ENCODE peak calls at places on chromosome 1, in four cellular contexts. One of them, this sample, is unnamed.

GRCh38 chr1:205226868-205227583 is 720 bp upstream of the TMCC2 start:
- DNase-seq in natural killer cell treated with Interleukin-12 subunit alpha and Interleukin-12 subunit beta and Interleukin-15 and Interleukin-18, amount 100 ng/mL, for 72 hours: no peak
- DNase-seq in RKO: peak
- DNase-seq in adrenal gland: no peak
- DNase-seq in this sample: no peak

GRCh38 chr1:17075470-17076255 is 21.8 kb upstream of the SDHB start:
- DNase-seq in natural killer cell treated with Interleukin-12 subunit alpha and Interleukin-12 subunit beta and Interleukin-15 and Interleukin-18, amount 100 ng/mL, for 72 hours: no peak
- DNase-seq in RKO: peak
- DNase-seq in adrenal gland: peak
- DNase-seq in this sample: no peak

GRCh38 chr1:60989745-60990718 is 92.3 kb upstream of the NFIA start:
- DNase-seq in natural killer cell treated with Interleukin-12 subunit alpha and Interleukin-12 subunit beta and Interleukin-15 and Interleukin-18, amount 100 ng/mL, for 72 hours: no peak
- DNase-seq in RKO: no peak
- DNase-seq in adrenal gland: peak
- DNase-seq in this sample: no peak

GRCh38 chr1:154219511-154219910 is 1.2 kb upstream of the UBAP2L start:
- DNase-seq in natural killer cell treated with Interleukin-12 subunit alpha and Interleukin-12 subunit beta and Interleukin-15 and Interleukin-18, amount 100 ng/mL, for 72 hours: no peak
- DNase-seq in RKO: peak
- DNase-seq in adrenal gland: peak
- DNase-seq in this sample: no peak

GRCh38 chr1:246558041-246558440 is 8.0 kb downstream of the TFB2M start:
- DNase-seq in natural killer cell treated with Interleukin-12 subunit alpha and Interleukin-12 subunit beta and Interleukin-15 and Interleukin-18, amount 100 ng/mL, for 72 hours: no peak
- DNase-seq in RKO: no peak
- DNase-seq in adrenal gland: peak
- DNase-seq in this sample: no peak

GRCh38 chr1:23613191-23614126 is 54.2 kb upstream of the ID3 start:
- DNase-seq in natural killer cell treated with Interleukin-12 subunit alpha and Interleukin-12 subunit beta and Interleukin-15 and Interleukin-18, amount 100 ng/mL, for 72 hours: no peak
- DNase-seq in RKO: no peak
- DNase-seq in adrenal gland: no peak
- DNase-seq in this sample: peak

GRCh38 chr1:11929849-11930248 is 3.6 kb upstream of the KIAA2013 start:
- DNase-seq in natural killer cell treated with Interleukin-12 subunit alpha and Interleukin-12 subunit beta and Interleukin-15 and Interleukin-18, amount 100 ng/mL, for 72 hours: no peak
- DNase-seq in RKO: peak
- DNase-seq in adrenal gland: peak
- DNase-seq in this sample: no peak

GRCh38 chr1:31744165-31744888 is 19.8 kb downstream of the ADGRB2 start:
- DNase-seq in natural killer cell treated with Interleukin-12 subunit alpha and Interleukin-12 subunit beta and Interleukin-15 and Interleukin-18, amount 100 ng/mL, for 72 hours: no peak
- DNase-seq in RKO: no peak
- DNase-seq in adrenal gland: no peak
- DNase-seq in this sample: no peak

GRCh38 chr1:199909137-199909536 is 118.4 kb upstream of the NR5A2 start:
- DNase-seq in natural killer cell treated with Interleukin-12 subunit alpha and Interleukin-12 subunit beta and Interleukin-15 and Interleukin-18, amount 100 ng/mL, for 72 hours: no peak
- DNase-seq in RKO: no peak
- DNase-seq in adrenal gland: no peak
- DNase-seq in this sample: no peak

GRCh38 chr1:37246631-37247030 is 212.3 kb upstream of the GRIK3 start:
- DNase-seq in natural killer cell treated with Interleukin-12 subunit alpha and Interleukin-12 subunit beta and Interleukin-15 and Interleukin-18, amount 100 ng/mL, for 72 hours: no peak
- DNase-seq in RKO: no peak
- DNase-seq in adrenal gland: no peak
- DNase-seq in this sample: no peak

GRCh38 chr1:118958937-118959631 is 29.1 kb downstream of the TBX15 start:
- DNase-seq in natural killer cell treated with Interleukin-12 subunit alpha and Interleukin-12 subunit beta and Interleukin-15 and Interleukin-18, amount 100 ng/mL, for 72 hours: no peak
- DNase-seq in RKO: no peak
- DNase-seq in adrenal gland: no peak
- DNase-seq in this sample: no peak

GRCh38 chr1:19311503-19311930 is 427 bp downstream of the AKR7A2 start:
- DNase-seq in natural killer cell treated with Interleukin-12 subunit alpha and Interleukin-12 subunit beta and Interleukin-15 and Interleukin-18, amount 100 ng/mL, for 72 hours: no peak
- DNase-seq in RKO: no peak
- DNase-seq in adrenal gland: no peak
- DNase-seq in this sample: peak